ENCODE peak calls at places on chromosome 2, in ten cellular contexts. C, N, J, E, A, Z, B, K, R and O are unnamed samples.

GRCh38 chr2:198314559-198315153 is 510.3 kb downstream of the PLCL1 start:
- DNase-seq in C (no peak), N (no peak), J (peak; percentile 77), E (no peak), A (peak; percentile 65), Z (no peak), B (peak; percentile 71), K (no peak), R (no peak), O (no peak)

GRCh38 chr2:176583530-176584101 is 314.4 kb downstream of the MTX2 start:
- DNase-seq in C (no peak), N (no peak), J (no peak), E (no peak), A (peak; percentile 31), Z (no peak), B (no peak), K (no peak), R (no peak), O (no peak)

GRCh38 chr2:201353116-201353515 is 4.0 kb downstream of the FLACC1 start:
- DNase-seq in C (no peak), N (no peak), J (no peak), E (no peak), A (peak; percentile 71), Z (no peak), B (no peak), K (no peak), R (no peak), O (no peak)

GRCh38 chr2:201856561-201856960 is 50.2 kb downstream of the CDK15 start:
- DNase-seq in C (no peak), N (no peak), J (no peak), E (no peak), A (no peak), Z (no peak), B (no peak), K (no peak), R (no peak), O (no peak)

GRCh38 chr2:26768759-26769500 is 4.8 kb downstream of the SLC35F6 start:
- DNase-seq in C (no peak), N (no peak), J (peak; percentile 71), E (peak; percentile 65), A (no peak), Z (peak; percentile 66), B (no peak), K (peak; percentile 86), R (no peak), O (no peak)

GRCh38 chr2:100291152-100291970 is 30.9 kb downstream of the LONRF2 start:
- DNase-seq in C (peak; percentile 76), N (peak; percentile 58), J (peak; percentile 97), E (peak; percentile 62), A (peak; percentile 99), Z (no peak), B (no peak), K (peak; percentile 88), R (peak; percentile 75), O (no peak)

GRCh38 chr2:28093308-28093707 is 202.8 kb downstream of the BABAM2 start:
- DNase-seq in C (no peak), N (no peak), J (no peak), E (no peak), A (no peak), Z (no peak), B (no peak), K (no peak), R (no peak), O (no peak)

GRCh38 chr2:10762651-10763460 is 41.4 kb downstream of the ATP6V1C2 start:
- DNase-seq in C (no peak), N (no peak), J (peak; percentile 83), E (no peak), A (peak; percentile 7), Z (no peak), B (no peak), K (no peak), R (no peak), O (no peak)

GRCh38 chr2:25228848-25229674 is 60.7 kb upstream of the POMC start:
- DNase-seq in C (peak; percentile 95), N (peak; percentile 55), J (peak; percentile 86), E (peak; percentile 66), A (peak; percentile 72), Z (peak; percentile 72), B (peak; percentile 91), K (peak; percentile 78), R (no peak), O (peak; percentile 91)

GRCh38 chr2:109162999-109163398 is 34.0 kb downstream of the SH3RF3 start:
- DNase-seq in C (no peak), N (no peak), J (peak; percentile 68), E (peak; percentile 76), A (no peak), Z (peak; percentile 64), B (no peak), K (no peak), R (no peak), O (no peak)

GRCh38 chr2:99488999-99489757 is 639 bp downstream of the REV1 start:
- DNase-seq in C (peak; percentile 81), N (peak; percentile 58), J (peak; percentile 62), E (peak; percentile 70), A (peak; percentile 38), Z (peak; percentile 79), B (peak; percentile 84), K (peak; percentile 88), R (peak; percentile 76), O (peak; percentile 53)

DNA sequence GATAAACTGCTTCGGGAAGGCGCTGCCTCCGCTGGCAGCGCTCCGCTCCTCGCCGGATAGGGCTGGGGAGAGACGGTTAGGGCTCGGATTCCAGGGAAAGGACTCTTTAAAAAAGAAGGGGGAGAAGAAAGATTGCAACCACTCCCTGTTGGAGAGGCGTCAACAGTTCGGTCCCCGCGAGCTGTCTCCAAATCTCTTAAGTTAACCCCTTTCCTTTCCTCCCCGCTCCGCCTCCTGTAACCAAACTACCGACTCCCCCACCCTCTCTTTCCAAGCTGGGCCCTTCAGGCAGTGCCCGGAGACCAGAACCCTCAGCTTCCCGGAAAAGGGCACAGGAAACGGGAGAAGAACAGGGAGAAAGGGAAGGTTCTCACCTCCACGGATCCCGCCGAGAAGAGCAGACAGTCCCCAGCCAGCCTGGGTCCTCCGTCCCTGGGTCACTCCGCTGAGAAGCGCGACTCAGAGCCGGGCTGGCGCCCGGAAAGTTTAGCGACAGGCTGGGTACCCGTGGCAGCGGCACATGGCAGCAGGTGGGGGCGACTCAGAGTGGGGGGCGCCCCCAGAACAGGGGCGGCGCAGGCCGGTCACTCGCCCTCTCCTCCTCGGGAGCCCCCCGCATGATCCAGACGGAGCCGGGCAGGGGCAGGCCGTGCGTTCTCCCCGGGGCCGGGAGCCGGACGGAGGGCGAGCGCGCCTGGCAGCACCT is 662 bp downstream of the FZD5 start:
- DNase-seq in C (peak; percentile 79), N (peak; percentile 53), J (peak; percentile 37), E (no peak), A (no peak), Z (no peak), B (peak; percentile 61), K (peak; percentile 74), R (no peak), O (peak; percentile 30)
- H3K27ac ChIP-seq in C (no peak overlapping the region), N (no peak overlapping the region), J (peak overlapping the region; percentile 73), E (peak overlapping the region; percentile 92), A (no peak overlapping the region), Z (peak overlapping the region; percentile 80), B (peak overlapping the region; percentile 95), K (peak overlapping the region; percentile 75), R (peak overlapping the region; percentile 54), O (peak overlapping the region; percentile 67)

DNA sequence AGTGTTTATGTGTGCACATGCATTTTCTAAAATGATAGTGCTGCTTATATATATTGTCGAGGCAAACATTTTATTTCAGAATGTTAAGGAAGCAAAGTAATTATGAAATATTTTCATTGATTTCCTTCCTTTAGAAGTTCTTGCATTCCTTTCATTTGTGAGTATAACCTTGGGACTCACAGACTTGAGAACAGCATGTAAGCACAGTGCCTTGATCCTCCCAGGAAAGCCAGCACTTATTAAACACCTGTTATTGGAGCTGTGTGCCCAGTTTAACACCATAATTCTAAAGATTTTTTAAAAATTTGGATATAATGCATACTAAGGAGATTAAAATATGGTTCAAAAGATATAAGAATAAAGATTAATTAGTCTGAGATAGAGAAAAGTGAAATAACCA is 554.4 kb upstream of the FAM98A start:
- DNase-seq in C (no peak), N (no peak), J (no peak), E (no peak), A (no peak), Z (no peak), B (no peak), K (no peak), R (no peak), O (no peak)
- H3K27ac ChIP-seq in C (no peak overlapping the region), N (no peak overlapping the region), J (no peak overlapping the region), E (no peak overlapping the region), A (no peak overlapping the region), Z (no peak overlapping the region), B (no peak overlapping the region), K (no peak overlapping the region), R (no peak overlapping the region), O (no peak overlapping the region)

GRCh38 chr2:105377871-105378270 is 21.0 kb downstream of the FHL2 start:
- DNase-seq in C (no peak), N (no peak), J (no peak), E (no peak), A (no peak), Z (no peak), B (no peak), K (no peak), R (no peak), O (no peak)
- H3K27ac ChIP-seq in C (no peak overlapping the region), N (no peak overlapping the region), J (peak overlapping the region; percentile 80), E (peak overlapping the region; percentile 72), A (peak overlapping the region; percentile 75), Z (peak overlapping the region; percentile 85), B (no peak overlapping the region), K (no peak overlapping the region), R (no peak overlapping the region), O (no peak overlapping the region)

GRCh38 chr2:128792476-128793054 is 473.9 kb upstream of the HS6ST1 start:
- DNase-seq in C (peak; percentile 12), N (no peak), J (no peak), E (no peak), A (no peak), Z (no peak), B (no peak), K (no peak), R (no peak), O (no peak)

GRCh38 chr2:128790541-128790944 is 471.9 kb upstream of the HS6ST1 start:
- DNase-seq in C (no peak), N (no peak), J (no peak), E (no peak), A (no peak), Z (no peak), B (no peak), K (no peak), R (no peak), O (no peak)

GRCh38 chr2:128791120-128791982 is 472.7 kb upstream of the HS6ST1 start:
- DNase-seq in C (peak; percentile 37), N (no peak), J (no peak), E (no peak), A (no peak), Z (no peak), B (no peak), K (peak; percentile 46), R (no peak), O (no peak)

GRCh38 chr2:128791983-128792315 is 473.3 kb upstream of the HS6ST1 start:
- DNase-seq in C (no peak), N (peak; percentile 43), J (no peak), E (no peak), A (no peak), Z (no peak), B (no peak), K (peak; percentile 34), R (no peak), O (no peak)

DNA sequence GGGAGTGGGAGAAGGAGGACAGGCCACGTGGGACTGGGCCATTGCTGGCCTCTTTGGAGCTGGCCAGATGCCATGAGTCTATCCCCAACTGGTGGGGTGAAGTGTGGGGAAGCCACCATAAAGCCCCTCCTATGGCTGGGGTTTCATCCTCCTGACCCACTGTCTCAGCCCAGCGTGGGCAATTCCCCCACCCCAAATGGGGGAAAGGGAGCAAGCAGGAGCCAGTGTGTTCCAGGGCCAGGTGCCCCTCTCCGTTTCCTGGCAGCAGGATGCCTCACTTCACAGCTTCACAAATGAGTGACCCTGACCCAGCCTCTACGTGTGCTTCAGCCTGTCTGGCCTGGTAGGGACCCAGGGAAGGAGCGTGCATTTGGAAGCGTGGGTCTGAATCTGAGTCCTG is 474.7 kb upstream of the HS6ST1 start:
- DNase-seq in C (peak; percentile 22), N (peak; percentile 21), J (no peak), E (no peak), A (no peak), Z (no peak), B (no peak), K (peak; percentile 31), R (no peak), O (no peak)
- H3K27ac ChIP-seq in C (no peak overlapping the region), N (no peak overlapping the region), J (no peak overlapping the region), E (no peak overlapping the region), A (no peak overlapping the region), Z (no peak overlapping the region), B (no peak overlapping the region), K (no peak overlapping the region), R (no peak overlapping the region), O (no peak overlapping the region)